ENCODE peak calls at places on chromosome 4, in six cellular contexts. X is left ventricle myocardium inferior, D is GM06990, V is CD14-positive monocyte, B is neural progenitor cell, N is upper lobe of right lung. R is an unnamed sample.

GRCh38 chr4:162841769-162842168 is 324.9 kb downstream of the NAF1 start:
- DNase-seq in X (no peak), D (no peak), V (no peak), B (no peak), N (no peak), R (no peak)

GRCh38 chr4:114383055-114383454 is 215.6 kb upstream of the UGT8 start:
- DNase-seq in X (no peak), D (no peak), V (no peak), B (no peak), N (no peak), R (no peak)

GRCh38 chr4:123896446-123897071 is 500.0 kb downstream of the SPRY1 start:
- DNase-seq in X (no peak), D (no peak), V (no peak), B (no peak), N (no peak), R (no peak)

GRCh38 chr4:53854991-53855885 is 209.2 kb downstream of the CHIC2 start:
- DNase-seq in X (no peak), D (no peak), V (no peak), B (no peak), N (no peak), R (no peak)

GRCh38 chr4:174318829-174319764 is 35.4 kb downstream of the CEP44 start:
- DNase-seq in X (no peak), D (peak; percentile 18), V (no peak), B (peak; percentile 40), N (no peak), R (no peak)

GRCh38 chr4:159374749-159375535 is 272.1 kb downstream of the RAPGEF2 start:
- DNase-seq in X (no peak), D (no peak), V (no peak), B (no peak), N (no peak), R (no peak)

GRCh38 chr4:128776794-128777216 is 32.7 kb upstream of the JADE1 start:
- DNase-seq in X (peak; percentile 66), D (no peak), V (no peak), B (no peak), N (peak; percentile 90), R (no peak)

GRCh38 chr4:41880840-41881831 is 54.1 kb upstream of the TMEM33 start:
- DNase-seq in X (no peak), D (no peak), V (no peak), B (peak; percentile 70), N (no peak), R (no peak)

GRCh38 chr4:25635501-25635900 is 20.1 kb upstream of the SLC34A2 start:
- DNase-seq in X (no peak), D (no peak), V (no peak), B (no peak), N (no peak), R (no peak)

GRCh38 chr4:106369456-106370060 is 980 bp upstream of the GIMD1 start:
- DNase-seq in X (no peak), D (no peak), V (no peak), B (peak; percentile 67), N (no peak), R (peak; percentile 56)

GRCh38 chr4:98653006-98653405 is 5.4 kb downstream of the TSPAN5 start:
- DNase-seq in X (no peak), D (no peak), V (no peak), B (no peak), N (no peak), R (no peak)

GRCh38 chr4:7108660-7109059 is 40.8 kb upstream of the GRPEL1 start:
- DNase-seq in X (no peak), D (no peak), V (no peak), B (no peak), N (peak; percentile 47), R (no peak)

GRCh38 chr4:11739992-11740391 is 311.3 kb upstream of the HS3ST1 start:
- DNase-seq in X (no peak), D (no peak), V (no peak), B (no peak), N (no peak), R (no peak)

GRCh38 chr4:8840816-8841455 is 30.7 kb downstream of the HMX1 start:
- DNase-seq in X (no peak), D (no peak), V (peak; percentile 35), B (no peak), N (peak; percentile 48), R (no peak)

GRCh38 chr4:7960017-7960789 is 20.5 kb upstream of the AFAP1 start:
- DNase-seq in X (no peak), D (no peak), V (no peak), B (no peak), N (no peak), R (peak; percentile 63)

GRCh38 chr4:7651461-7651921 is 216.8 kb upstream of the PSAPL1 start:
- DNase-seq in X (no peak), D (no peak), V (no peak), B (peak; percentile 49), N (no peak), R (no peak)

GRCh38 chr4:26287748-26288147 is 33.1 kb upstream of the RBPJ start:
- DNase-seq in X (no peak), D (no peak), V (peak; percentile 47), B (no peak), N (no peak), R (no peak)

GRCh38 chr4:133147922-133148689 is 988 bp upstream of the PCDH10 start:
- DNase-seq in X (no peak), D (no peak), V (no peak), B (peak; percentile 78), N (peak; percentile 64), R (no peak)

GRCh38 chr4:155802573-155802972 is 43.8 kb downstream of the GUCY1B1 start:
- DNase-seq in X (no peak), D (no peak), V (no peak), B (no peak), N (no peak), R (no peak)

GRCh38 chr4:137070614-137071013 is 461.7 kb downstream of the PCDH18 start:
- DNase-seq in X (no peak), D (no peak), V (no peak), B (peak; percentile 4), N (no peak), R (no peak)

GRCh38 chr4:80189956-80190671 is 7.2 kb upstream of the PRDM8 start:
- DNase-seq in X (no peak), D (no peak), V (no peak), B (peak; percentile 63), N (no peak), R (no peak)

GRCh38 chr4:157217708-157218107 is 2.8 kb upstream of the GRIA2 start:
- DNase-seq in X (no peak), D (no peak), V (no peak), B (peak; percentile 35), N (no peak), R (no peak)
- TF ChIP-seq CTCF in X (peak; percentile 33), D (peak; percentile 34), V (peak; percentile 35), B (peak; percentile 75), N (peak; percentile 38), R (peak; percentile 37)

DNA sequence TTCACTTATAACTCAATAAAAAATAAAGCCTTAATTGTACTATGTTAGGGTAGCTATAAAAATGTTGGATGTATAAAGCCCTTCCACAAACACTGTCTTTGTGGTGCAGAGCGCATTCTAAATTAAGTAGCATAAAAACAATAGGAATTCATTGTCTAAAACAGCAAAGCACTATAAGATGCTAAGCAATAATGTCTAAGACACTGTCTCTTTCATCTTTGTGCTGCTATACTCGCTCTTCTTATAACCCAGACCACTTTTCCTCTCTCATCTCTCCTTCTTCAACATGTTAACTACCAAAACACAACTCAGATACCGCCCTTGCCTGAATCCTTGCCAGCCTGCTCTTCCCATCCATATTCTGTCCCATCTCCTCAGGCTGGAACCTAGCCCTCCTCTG is 170.0 kb downstream of the CENPC start:
- DNase-seq in X (no peak), D (no peak), V (no peak), B (no peak), N (no peak), R (no peak)
- TF ChIP-seq CTCF in X (no peak), D (no peak), V (no peak), B (no peak), N (no peak), R (no peak)

GRCh38 chr4:119315036-119315435 is 6.9 kb downstream of the FABP2 start:
- DNase-seq in X (no peak), D (no peak), V (no peak), B (no peak), N (no peak), R (no peak)

GRCh38 chr4:119321921-119322687 is at the start of gene FABP2:
- DNase-seq in X (no peak), D (no peak), V (no peak), B (no peak), N (no peak), R (no peak)

GRCh38 chr4:119314356-119314755 is 7.6 kb downstream of the FABP2 start:
- DNase-seq in X (no peak), D (no peak), V (no peak), B (peak; percentile 68), N (no peak), R (peak; percentile 17)

GRCh38 chr4:119313237-119313636 is 8.7 kb downstream of the FABP2 start:
- DNase-seq in X (no peak), D (no peak), V (no peak), B (no peak), N (no peak), R (no peak)

DNA sequence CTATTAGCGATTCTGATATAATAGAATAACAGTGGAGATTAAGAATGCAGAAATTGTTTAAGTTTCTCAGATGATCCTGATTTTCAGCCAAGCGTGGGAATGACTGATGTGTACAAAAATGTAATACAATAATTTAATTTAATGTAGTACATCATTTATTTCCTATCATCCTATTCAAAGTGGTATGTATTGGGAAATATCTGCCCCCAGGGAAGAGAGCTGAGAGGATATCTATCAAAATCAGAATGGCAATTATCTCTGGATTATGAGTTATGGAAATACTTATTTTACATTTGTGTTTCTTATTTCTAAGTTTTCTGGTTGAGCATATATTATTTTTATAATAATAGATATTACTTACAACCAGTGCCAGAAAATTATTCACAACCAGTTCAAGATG is 3.9 kb downstream of the FABP2 start:
- DNase-seq in X (no peak), D (no peak), V (no peak), B (no peak), N (no peak), R (no peak)
- TF ChIP-seq CTCF in X (no peak), D (no peak), V (no peak), B (no peak), N (no peak), R (no peak)

GRCh38 chr4:71932941-71933340 is 98.9 kb upstream of the NPFFR2 start:
- DNase-seq in X (no peak), D (no peak), V (no peak), B (no peak), N (no peak), R (no peak)

GRCh38 chr4:71941001-71941400 is 90.8 kb upstream of the NPFFR2 start:
- DNase-seq in X (no peak), D (no peak), V (no peak), B (peak; percentile 69), N (no peak), R (no peak)

DNA sequence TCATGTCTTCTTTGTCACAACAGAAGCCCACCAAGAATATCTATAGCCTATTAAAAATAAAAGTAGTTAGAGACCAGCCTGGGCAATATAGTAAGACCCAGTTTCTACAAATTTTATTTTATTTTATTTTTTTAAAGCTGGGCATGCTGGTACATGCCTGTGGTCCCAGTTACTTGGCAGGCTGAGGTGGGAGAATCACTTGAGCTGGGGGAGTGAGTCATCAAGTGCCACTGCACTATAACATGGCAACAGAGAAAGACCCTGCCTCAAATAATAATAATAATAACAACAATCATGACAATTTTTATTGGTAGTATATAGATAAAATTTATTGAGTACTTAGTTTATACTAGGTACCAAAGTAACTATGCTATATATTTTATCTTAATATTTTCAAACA is 93.0 kb upstream of the NPFFR2 start:
- DNase-seq in X (no peak), D (no peak), V (no peak), B (no peak), N (no peak), R (no peak)
- TF ChIP-seq CTCF in X (no peak), D (no peak), V (no peak), B (no peak), N (no peak), R (no peak)

GRCh38 chr4:52813546-52813945 is 48.6 kb upstream of the RASL11B start:
- DNase-seq in X (no peak), D (no peak), V (no peak), B (no peak), N (no peak), R (no peak)
- TF ChIP-seq CTCF in X (no peak), D (no peak), V (no peak), B (no peak), N (no peak), R (no peak)